ENCODE peak calls at places on chromosomes 12 and 14, in six cellular contexts. I, P, M, F, Q and O are unnamed samples.
A peak's percentile ranks its signal among the peaks of the same experiment; 100 is the strongest.

GRCh38 chr12:67982165-67982563 is 7.1 kb upstream of the IFNG-AS1 start:
- DNase-seq in F (no peak), Q (peak; percentile 17), I (peak; percentile 27), P (no peak), M (no peak), O (no peak)

GRCh38 chr12:100199347-100200136 is 1.1 kb upstream of the ACTR6 start:
- DNase-seq in I (no peak), Q (peak; percentile 11), P (peak; percentile 78), M (peak; percentile 91), F (peak; percentile 79), O (no peak)

GRCh38 chr12:51941011-51941561 is 10.4 kb upstream of the ACVR1B start:
- DNase-seq in M (no peak), F (no peak), Q (peak; percentile 52), I (no peak), P (no peak), O (peak; percentile 32)

GRCh38 chr12:82862069-82862841 is 175.5 kb downstream of the TMTC2 start:
- DNase-seq in P (no peak), M (no peak), I (peak; percentile 80), Q (peak; percentile 33), F (no peak), O (no peak)

GRCh38 chr12:6336859-6337744 is 4.8 kb downstream of the TNFRSF1A start:
- DNase-seq in P (no peak), I (no peak), M (no peak), F (no peak), Q (no peak), O (no peak)

GRCh38 chr14:85535916-85536834 is 6.2 kb downstream of the FLRT2 start:
- DNase-seq in M (no peak), Q (peak; percentile 79), P (no peak), I (no peak), F (no peak), O (no peak)

GRCh38 chr14:47391105-47391504 is 284.3 kb downstream of the MDGA2 start:
- DNase-seq in Q (no peak), I (no peak), P (no peak), M (no peak), F (no peak), O (no peak)

GRCh38 chr12:39502657-39503056 is 59.7 kb upstream of the KIF21A start:
- DNase-seq in Q (no peak), P (no peak), F (no peak), I (no peak), M (no peak), O (no peak)

GRCh38 chr12:113273053-113273725 is 51.9 kb downstream of the TPCN1 start:
- DNase-seq in I (no peak), Q (no peak), F (peak; percentile 39), M (no peak), P (no peak), O (no peak)

GRCh38 chr12:47547077-47547476 is 158.8 kb downstream of the RPAP3 start:
- DNase-seq in Q (peak; percentile 72), I (no peak), P (no peak), F (no peak), M (no peak), O (peak; percentile 23)

GRCh38 chr14:33737446-33737845 is 213.4 kb downstream of the EGLN3 start:
- DNase-seq in I (peak; percentile 92), F (no peak), Q (peak; percentile 23), P (no peak), M (no peak), O (no peak)

GRCh38 chr12:81143057-81143456 is 65.2 kb downstream of the ACSS3 start:
- DNase-seq in F (no peak), P (peak; percentile 63), Q (no peak), I (no peak), M (no peak), O (no peak)

GRCh38 chr12:6535960-6536847 is 1.9 kb downstream of the GAPDH start:
- DNase-seq in M (no peak), P (no peak), I (no peak), F (no peak), Q (peak; percentile 17), O (no peak)

GRCh38 chr12:25689996-25690501 is 137.0 kb upstream of the LMNTD1 start:
- DNase-seq in I (no peak), F (peak; percentile 53), M (no peak), P (peak; percentile 31), Q (peak; percentile 22), O (no peak)

GRCh38 chr14:74019743-74020142 is 594 bp downstream of the BBOF1 start:
- DNase-seq in M (no peak), I (peak; percentile 4), F (no peak), P (no peak), Q (peak; percentile 59), O (peak; percentile 29)

GRCh38 chr14:51094901-51095853 is at the start of gene TRIM9:
- DNase-seq in M (peak; percentile 98), Q (peak; percentile 87), I (peak; percentile 44), P (peak; percentile 93), F (peak; percentile 99), O (peak; percentile 81)

GRCh38 chr14:51095854-51096823 is 1.2 kb upstream of the TRIM9 start:
- DNase-seq in Q (peak; percentile 39), F (peak; percentile 54), M (peak; percentile 52), I (no peak), P (peak; percentile 5), O (no peak)

GRCh38 chr14:51094282-51094821 is 553 bp downstream of the TRIM9 start:
- DNase-seq in M (peak; percentile 29), P (no peak), F (no peak), I (no peak), Q (no peak), O (no peak)

GRCh38 chr14:51092965-51093364 is 1.9 kb downstream of the TRIM9 start:
- DNase-seq in M (no peak), I (no peak), F (no peak), P (no peak), Q (no peak), O (no peak)

DNA sequence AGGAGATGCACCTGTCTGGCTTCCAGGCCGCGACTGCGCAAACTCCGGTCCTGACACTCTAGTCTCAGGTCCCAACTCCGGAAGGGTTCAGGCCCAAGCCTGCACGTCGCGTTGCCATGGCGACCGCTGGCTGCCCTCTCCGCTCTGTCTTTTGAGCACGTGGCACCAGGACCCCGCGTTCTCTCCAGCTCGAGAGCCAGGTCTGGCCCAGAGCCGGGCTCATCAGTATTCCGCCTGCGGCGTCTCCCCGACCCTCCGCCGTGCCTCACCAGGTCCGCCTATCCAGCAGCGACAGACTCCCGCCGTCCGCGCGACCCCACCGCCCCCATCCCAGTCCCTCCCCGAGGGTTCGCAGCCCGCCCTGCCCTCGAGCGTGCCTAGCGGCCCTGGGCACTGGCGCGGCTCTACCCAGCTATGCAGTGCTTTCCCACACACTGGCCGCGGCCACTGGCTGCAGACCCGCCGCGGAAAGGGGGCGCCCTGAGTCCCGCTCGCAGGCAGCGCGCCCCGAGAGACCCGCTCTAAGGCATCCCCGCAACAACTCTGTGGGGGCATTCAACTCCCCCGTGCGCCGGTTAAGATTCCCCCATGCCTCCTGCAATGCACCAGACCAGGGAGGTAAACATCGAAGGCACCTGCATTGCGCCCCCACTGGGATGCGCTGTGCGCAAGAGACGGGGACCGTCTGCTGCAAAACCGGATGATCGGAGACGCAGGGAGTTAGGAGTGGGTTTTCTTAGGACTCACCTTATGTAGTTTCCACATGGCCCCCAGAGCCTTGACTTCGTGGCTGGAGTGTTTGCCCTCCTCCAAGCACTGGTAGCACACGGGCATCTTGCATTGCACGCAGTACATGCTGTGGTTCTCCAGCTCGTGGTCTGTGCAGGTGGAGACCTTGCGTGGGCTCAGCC is 1.3 kb downstream of the TRIM9 start:
- DNase-seq in I (no peak), M (peak; percentile 79), P (no peak), F (peak; percentile 72), Q (no peak), O (no peak)
- TF ChIP-seq CTCF in I (no peak), M (peak; percentile 81), P (no peak), F (no peak), Q (no peak), O (no peak)

GRCh38 chr12:29212682-29213397 is 63.8 kb downstream of the FAR2 start:
- DNase-seq in I (no peak), F (no peak), P (no peak), M (no peak), Q (peak; percentile 21), O (no peak)

GRCh38 chr12:29222200-29222599 is 73.1 kb downstream of the FAR2 start:
- DNase-seq in F (no peak), I (no peak), M (no peak), P (no peak), Q (no peak), O (no peak)

GRCh38 chr12:29216266-29216665 is 67.2 kb downstream of the FAR2 start:
- DNase-seq in M (no peak), I (no peak), Q (no peak), F (no peak), P (no peak), O (no peak)

GRCh38 chr12:29220632-29221336 is 71.7 kb downstream of the FAR2 start:
- DNase-seq in F (no peak), M (no peak), P (no peak), I (no peak), Q (no peak), O (no peak)

DNA sequence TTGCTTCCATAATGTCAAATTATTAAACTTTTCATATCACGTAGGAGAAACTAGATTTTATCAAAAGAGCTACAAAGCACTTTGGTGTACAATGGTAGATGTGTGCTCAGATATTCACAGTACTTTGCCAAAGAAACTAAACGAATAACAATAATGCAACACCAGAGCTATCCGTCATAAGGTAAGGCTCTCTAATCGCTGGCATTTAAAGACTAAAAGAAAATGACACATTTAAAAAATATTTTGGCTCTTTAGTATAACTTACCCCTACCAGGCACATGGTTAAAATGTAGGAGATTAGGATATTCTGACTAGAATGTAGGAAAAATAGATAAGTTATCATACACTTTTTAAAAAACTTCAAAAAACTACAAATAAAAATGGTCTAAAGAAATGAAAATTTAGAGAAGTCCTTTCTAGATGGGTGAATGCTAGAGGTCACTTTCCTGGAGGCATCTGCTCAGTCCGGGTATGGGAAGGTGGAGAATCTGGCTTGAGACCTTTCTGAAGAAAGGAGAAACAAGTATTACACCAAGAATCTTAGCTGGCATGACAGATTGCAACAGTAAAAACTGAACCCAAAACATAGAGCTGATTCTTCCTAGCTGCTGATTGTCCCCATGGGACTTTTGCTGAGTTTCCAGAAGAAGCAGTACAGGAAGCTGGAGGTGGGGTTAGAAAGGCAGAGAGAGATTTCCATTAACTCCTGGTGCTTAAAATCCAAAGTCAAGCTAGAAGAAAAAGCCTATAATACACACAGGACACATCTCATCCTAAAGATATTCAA is 67.9 kb downstream of the FAR2 start:
- DNase-seq in F (no peak), M (no peak), Q (peak; percentile 60), I (no peak), P (no peak), O (no peak)
- H3K4me3 ChIP-seq in F (no peak overlapping the region), M (no peak overlapping the region), Q (no peak overlapping the region), I (no peak overlapping the region), P (no peak overlapping the region), O (no peak overlapping the region)

GRCh38 chr14:103886304-103887169 is 39.2 kb upstream of the PPP1R13B start:
- DNase-seq in F (peak; percentile 65), M (no peak), I (no peak), Q (no peak), P (no peak), O (no peak)
- TF ChIP-seq CTCF in F (peak; percentile 21), M (no peak), I (peak; percentile 31), Q (no peak), P (no peak), O (peak; percentile 56)

DNA sequence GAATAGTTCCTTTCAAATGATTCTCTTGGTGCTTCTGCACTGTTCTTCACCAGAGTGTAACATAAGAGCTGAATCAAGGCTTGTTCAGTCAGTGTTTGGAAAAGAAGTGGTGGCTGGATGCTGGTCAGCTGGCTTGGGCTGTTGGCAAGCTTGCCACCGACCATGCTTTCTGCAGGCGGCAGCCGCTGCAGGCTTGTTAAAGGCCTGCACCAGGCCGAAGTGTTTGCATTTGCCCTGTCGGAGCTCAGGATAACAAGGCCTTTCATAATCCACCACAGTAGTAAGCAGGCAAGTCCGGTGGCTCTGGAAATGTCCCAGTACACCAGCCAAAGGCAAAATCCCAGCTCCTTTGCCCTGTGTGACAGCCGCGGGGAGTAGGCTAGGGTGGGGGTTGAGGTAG is 26.9 kb downstream of the DAAM1 start:
- DNase-seq in F (peak; percentile 83), Q (peak; percentile 90), I (peak; percentile 24), M (no peak), P (peak; percentile 63), O (peak; percentile 47)
- H3K4me3 ChIP-seq in F (no peak overlapping the region), Q (no peak overlapping the region), I (no peak overlapping the region), M (no peak overlapping the region), P (no peak overlapping the region), O (no peak overlapping the region)